ENCODE peak calls at places on chromosome 19, in four cellular contexts. One of them, this sample, is unnamed. For H3K9me3, the result is how much of the 10 kb centered on the place peaks cover.

GRCh38 chr19:42468273-42468796 is 25.6 kb upstream of the CXCL17 start:
- DNase-seq in heart left ventricle: no peak
- DNase-seq in fibroblast of lung: peak
- DNase-seq in left ventricle myocardium inferior: no peak
- DNase-seq in this sample: no peak

GRCh38 chr19:15028490-15028889 is 20.8 kb upstream of the CASP14 start:
- DNase-seq in heart left ventricle: no peak
- DNase-seq in fibroblast of lung: no peak
- DNase-seq in left ventricle myocardium inferior: no peak
- DNase-seq in this sample: no peak

GRCh38 chr19:18097217-18097992 is at the start of gene MAST3:
- DNase-seq in heart left ventricle: peak
- DNase-seq in left ventricle myocardium inferior: peak
- DNase-seq in fibroblast of lung: peak
- DNase-seq in this sample: peak

GRCh38 chr19:48135411-48135810 is 24.8 kb upstream of the PLA2G4C start:
- DNase-seq in left ventricle myocardium inferior: no peak
- DNase-seq in heart left ventricle: no peak
- DNase-seq in fibroblast of lung: no peak
- DNase-seq in this sample: no peak

GRCh38 chr19:58575183-58576041 is 2.3 kb upstream of the MZF1 start:
- DNase-seq in heart left ventricle: peak
- DNase-seq in fibroblast of lung: peak
- DNase-seq in left ventricle myocardium inferior: peak
- DNase-seq in this sample: peak

GRCh38 chr19:47106819-47107200 is 6.8 kb downstream of the ZC3H4 start:
- DNase-seq in left ventricle myocardium inferior: no peak
- DNase-seq in fibroblast of lung: no peak
- DNase-seq in heart left ventricle: no peak
- DNase-seq in this sample: no peak

GRCh38 chr19:43634877-43635560 is 4.6 kb downstream of the CADM4 start:
- DNase-seq in left ventricle myocardium inferior: no peak
- DNase-seq in heart left ventricle: no peak
- DNase-seq in fibroblast of lung: peak
- DNase-seq in this sample: peak

GRCh38 chr19:27975419-27976005 is 1237.4 kb downstream of the UQCRFS1 start:
- DNase-seq in heart left ventricle: no peak
- DNase-seq in fibroblast of lung: no peak
- DNase-seq in left ventricle myocardium inferior: no peak
- DNase-seq in this sample: no peak

GRCh38 chr19:36986601-36987000 is 70.5 kb downstream of the ZNF568 start:
- DNase-seq in left ventricle myocardium inferior: no peak
- DNase-seq in fibroblast of lung: no peak
- DNase-seq in heart left ventricle: no peak
- DNase-seq in this sample: no peak

GRCh38 chr19:18203408-18203862 is 407 bp downstream of the RAB3A start:
- DNase-seq in left ventricle myocardium inferior: peak
- DNase-seq in heart left ventricle: no peak
- DNase-seq in fibroblast of lung: no peak
- DNase-seq in this sample: peak

GRCh38 chr19:11848594-11849263 is at the start of gene ZNF439:
- DNase-seq in fibroblast of lung: peak
- DNase-seq in heart left ventricle: peak
- DNase-seq in left ventricle myocardium inferior: peak
- DNase-seq in this sample: peak

GRCh38 chr19:38952395-38953165 is 21.8 kb downstream of the MRPS12 start:
- DNase-seq in fibroblast of lung: no peak
- DNase-seq in heart left ventricle: no peak
- DNase-seq in left ventricle myocardium inferior: no peak
- DNase-seq in this sample: peak

GRCh38 chr19:10295847-10296591 is 6.3 kb downstream of the ICAM5 start:
- DNase-seq in left ventricle myocardium inferior: no peak
- DNase-seq in heart left ventricle: no peak
- DNase-seq in fibroblast of lung: no peak
- DNase-seq in this sample: no peak

GRCh38 chr19:16076958-16077611 is 790 bp downstream of the TPM4 start:
- DNase-seq in left ventricle myocardium inferior: peak
- DNase-seq in heart left ventricle: peak
- DNase-seq in fibroblast of lung: peak
- DNase-seq in this sample: peak

GRCh38 chr19:50418186-50419021 is at the start of gene SPIB:
- DNase-seq in fibroblast of lung: no peak
- DNase-seq in left ventricle myocardium inferior: no peak
- DNase-seq in heart left ventricle: no peak
- DNase-seq in this sample: no peak

GRCh38 chr19:13861714-13862531 is 15.0 kb upstream of the NANOS3 start:
- DNase-seq in left ventricle myocardium inferior: peak
- DNase-seq in heart left ventricle: peak
- DNase-seq in fibroblast of lung: peak
- DNase-seq in this sample: peak

GRCh38 chr19:7013678-7014077 is 7.6 kb downstream of the MBD3L2B start:
- DNase-seq in heart left ventricle: no peak
- DNase-seq in left ventricle myocardium inferior: no peak
- DNase-seq in fibroblast of lung: no peak
- DNase-seq in this sample: peak

GRCh38 chr19:7830272-7830771 is 304 bp downstream of the EVI5L start:
- DNase-seq in heart left ventricle: peak
- DNase-seq in fibroblast of lung: no peak
- DNase-seq in left ventricle myocardium inferior: peak
- DNase-seq in this sample: no peak

GRCh38 chr19:11064831-11065303 is 24.4 kb upstream of the LDLR start:
- DNase-seq in fibroblast of lung: peak
- DNase-seq in left ventricle myocardium inferior: no peak
- DNase-seq in heart left ventricle: no peak
- DNase-seq in this sample: peak

GRCh38 chr19:33801411-33801810 is 4.7 kb downstream of the KCTD15 start:
- DNase-seq in fibroblast of lung: no peak
- DNase-seq in left ventricle myocardium inferior: no peak
- DNase-seq in heart left ventricle: no peak
- DNase-seq in this sample: no peak

GRCh38 chr19:13825489-13826475 is 30.5 kb downstream of the ZSWIM4 start:
- DNase-seq in fibroblast of lung: no peak
- DNase-seq in heart left ventricle: no peak
- DNase-seq in left ventricle myocardium inferior: no peak
- DNase-seq in this sample: peak

GRCh38 chr19:2278504-2279158 is 3.3 kb downstream of the PEAK3 start:
- DNase-seq in left ventricle myocardium inferior: no peak
- DNase-seq in heart left ventricle: no peak
- DNase-seq in fibroblast of lung: no peak
- DNase-seq in this sample: no peak

GRCh38 chr19:42480335-42481095 is 37.8 kb upstream of the CXCL17 start:
- DNase-seq in left ventricle myocardium inferior: no peak
- DNase-seq in heart left ventricle: no peak
- DNase-seq in fibroblast of lung: peak
- DNase-seq in this sample: peak

GRCh38 chr19:54439174-54439851 is 9.7 kb upstream of the LENG8 start:
- DNase-seq in heart left ventricle: no peak
- DNase-seq in left ventricle myocardium inferior: no peak
- DNase-seq in fibroblast of lung: peak
- DNase-seq in this sample: peak

GRCh38 chr19:40090256-40091204 is at the start of gene ZNF780A:
- DNase-seq in heart left ventricle: peak
- DNase-seq in fibroblast of lung: peak
- DNase-seq in left ventricle myocardium inferior: peak
- DNase-seq in this sample: peak

GRCh38 chr19:47464619-47465018 is 7.1 kb downstream of the SLC8A2 start:
- DNase-seq in fibroblast of lung: no peak
- DNase-seq in left ventricle myocardium inferior: no peak
- DNase-seq in heart left ventricle: no peak
- DNase-seq in this sample: no peak

GRCh38 chr19:52492201-52492960 is 35.1 kb upstream of the ZNF808 start:
- DNase-seq in fibroblast of lung: no peak
- DNase-seq in left ventricle myocardium inferior: no peak
- DNase-seq in heart left ventricle: no peak
- DNase-seq in this sample: no peak

DNA sequence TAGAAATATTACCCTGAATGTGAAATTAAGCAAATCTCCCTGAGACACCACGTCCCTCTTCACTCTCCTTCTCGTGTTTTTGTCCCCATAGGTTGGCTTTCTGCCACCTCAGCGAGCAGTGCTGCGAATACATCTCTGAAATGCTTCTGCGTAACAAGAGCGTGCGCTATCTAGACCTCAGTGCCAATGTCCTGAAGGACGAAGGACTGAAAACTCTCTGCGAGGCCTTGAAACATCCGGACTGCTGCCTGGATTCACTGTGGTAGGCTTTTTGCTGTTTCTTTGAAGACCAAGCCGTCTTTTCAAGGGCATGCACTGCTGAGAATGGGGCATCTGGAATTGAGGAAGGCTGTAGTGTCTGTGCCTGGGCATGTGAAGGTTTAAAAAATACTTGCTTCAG is 34.4 kb downstream of the NLRP4 start:
- DNase-seq in left ventricle myocardium inferior: no peak
- DNase-seq in fibroblast of lung: no peak
- DNase-seq in heart left ventricle: no peak
- DNase-seq in this sample: no peak
- H3K9me3 ChIP-seq in left ventricle myocardium inferior: under half
- H3K9me3 ChIP-seq in fibroblast of lung: under half
- H3K9me3 ChIP-seq in heart left ventricle: under half
- H3K9me3 ChIP-seq in this sample: under half

GRCh38 chr19:621819-622218 is 11.5 kb downstream of the POLRMT start:
- DNase-seq in heart left ventricle: no peak
- DNase-seq in fibroblast of lung: no peak
- DNase-seq in left ventricle myocardium inferior: no peak
- DNase-seq in this sample: no peak
- H3K9me3 ChIP-seq in heart left ventricle: under half
- H3K9me3 ChIP-seq in fibroblast of lung: under half
- H3K9me3 ChIP-seq in left ventricle myocardium inferior: under half
- H3K9me3 ChIP-seq in this sample: under half

GRCh38 chr19:20558011-20558410 is 7.6 kb downstream of the ZNF737 start:
- DNase-seq in heart left ventricle: no peak
- DNase-seq in left ventricle myocardium inferior: no peak
- DNase-seq in fibroblast of lung: no peak
- DNase-seq in this sample: no peak
- H3K9me3 ChIP-seq in heart left ventricle: under half
- H3K9me3 ChIP-seq in left ventricle myocardium inferior: half or more
- H3K9me3 ChIP-seq in fibroblast of lung: under half
- H3K9me3 ChIP-seq in this sample: under half

GRCh38 chr19:56974554-56975207 is 134.2 kb upstream of the PEG3 start:
- DNase-seq in fibroblast of lung: no peak
- DNase-seq in heart left ventricle: no peak
- DNase-seq in left ventricle myocardium inferior: no peak
- DNase-seq in this sample: no peak
- H3K9me3 ChIP-seq in fibroblast of lung: under half
- H3K9me3 ChIP-seq in heart left ventricle: under half
- H3K9me3 ChIP-seq in left ventricle myocardium inferior: under half
- H3K9me3 ChIP-seq in this sample: under half

DNA sequence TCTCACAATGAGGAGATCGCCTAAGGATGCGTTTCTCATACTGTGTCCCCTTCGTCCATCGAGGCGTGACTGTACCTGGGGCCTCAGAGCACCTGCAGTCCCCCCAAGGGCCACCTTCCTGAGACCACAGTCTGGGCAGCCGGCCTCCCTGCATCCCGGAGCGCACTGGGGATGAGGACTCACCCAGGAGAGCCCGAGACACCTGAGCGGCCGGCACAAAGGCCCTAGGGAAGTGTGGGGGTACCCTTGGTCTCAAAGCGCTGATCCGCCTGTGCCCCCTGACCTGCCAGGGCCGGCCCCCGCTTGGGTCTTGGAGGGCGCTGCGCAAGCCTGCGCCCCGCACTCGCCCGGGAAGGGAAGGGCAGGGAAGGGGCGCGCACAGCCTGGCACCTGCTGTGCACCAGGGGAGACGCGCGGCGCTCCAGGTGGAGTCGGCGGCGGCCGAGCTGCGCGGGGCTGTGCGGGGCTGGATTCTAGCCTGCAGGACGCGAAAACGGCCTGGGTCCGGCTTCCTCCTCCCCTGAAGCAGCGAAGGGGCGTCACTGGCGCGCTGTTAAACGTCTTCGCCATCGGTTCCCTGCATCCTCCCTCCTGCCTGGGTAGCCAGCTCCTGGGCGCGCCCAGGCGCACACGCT is 13.7 kb upstream of the USP29 start:
- DNase-seq in fibroblast of lung: no peak
- DNase-seq in heart left ventricle: no peak
- DNase-seq in left ventricle myocardium inferior: no peak
- DNase-seq in this sample: no peak
- H3K9me3 ChIP-seq in fibroblast of lung: under half
- H3K9me3 ChIP-seq in heart left ventricle: under half
- H3K9me3 ChIP-seq in left ventricle myocardium inferior: under half
- H3K9me3 ChIP-seq in this sample: under half

DNA sequence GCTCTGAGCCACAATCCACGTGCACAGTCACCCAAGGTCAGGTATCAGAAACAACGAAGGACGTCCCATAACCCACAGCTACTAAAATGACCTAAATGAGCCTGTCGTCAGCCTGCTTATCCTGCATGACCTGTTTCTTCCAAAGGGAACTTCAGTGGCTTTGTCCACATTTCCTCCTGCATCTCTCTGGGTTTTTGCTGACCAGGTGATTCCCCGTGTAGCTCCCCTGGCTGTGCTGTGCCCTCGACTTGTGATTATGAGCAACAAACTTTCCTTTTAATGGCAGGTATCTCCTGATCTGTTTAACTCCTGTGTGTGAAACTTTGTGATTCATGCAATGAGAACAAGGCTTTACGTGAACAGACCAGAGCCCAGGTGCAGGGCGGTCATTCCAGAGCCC is 81.0 kb downstream of the PEG3 start:
- DNase-seq in heart left ventricle: no peak
- DNase-seq in fibroblast of lung: no peak
- DNase-seq in left ventricle myocardium inferior: no peak
- DNase-seq in this sample: no peak
- H3K9me3 ChIP-seq in heart left ventricle: under half
- H3K9me3 ChIP-seq in fibroblast of lung: under half
- H3K9me3 ChIP-seq in left ventricle myocardium inferior: under half
- H3K9me3 ChIP-seq in this sample: under half

This sample was measured in cardiac muscle cell.